ENCODE peak calls at places on chromosomes 4 and X, in six cellular contexts. S is HCT116, K is K562, F is HepG2, C is GM12878, A is H1. N is an unnamed sample.

GRCh38 chr4:80201326-80202151 is 4.2 kb downstream of the PRDM8 start:
- DNase-seq in A (peak; percentile 54), C (no peak), S (no peak), K (no peak), F (no peak), N (no peak)

GRCh38 chr4:113355550-113356371 is 306.3 kb downstream of the ANK2 start:
- DNase-seq in A (no peak), K (peak; percentile 12), F (no peak), S (peak; percentile 93), C (peak; percentile 98), N (no peak)

GRCh38 chrX:77434949-77435348 is 12.2 kb upstream of the FGF16 start:
- DNase-seq in C (no peak), S (no peak), K (no peak), F (no peak), A (no peak), N (no peak)

GRCh38 chr4:183182873-183183725 is 84.0 kb downstream of the WWC2 start:
- DNase-seq in F (peak; percentile 86), K (peak; percentile 85), S (peak; percentile 70), A (peak; percentile 70), C (no peak), N (peak; percentile 90)

GRCh38 chrX:27976284-27976683 is 5.0 kb downstream of the DCAF8L1 start:
- DNase-seq in K (no peak), A (no peak), F (no peak), S (no peak), C (no peak), N (no peak)

GRCh38 chrX:148310402-148311200 is 189.8 kb upstream of the AFF2 start:
- DNase-seq in S (no peak), K (no peak), F (no peak), C (peak; percentile 15), A (no peak), N (no peak)

GRCh38 chrX:41259516-41259915 is 74.4 kb upstream of the DDX3X start:
- DNase-seq in A (no peak), F (peak; percentile 25), S (no peak), C (no peak), K (no peak), N (no peak)

GRCh38 chr4:30429813-30430466 is 290.2 kb upstream of the PCDH7 start:
- DNase-seq in A (no peak), K (no peak), C (no peak), F (no peak), S (peak; percentile 38), N (no peak)

GRCh38 chr4:52795533-52795932 is 44.3 kb upstream of the ERVMER34-1 start:
- DNase-seq in A (no peak), S (no peak), F (no peak), C (no peak), K (no peak), N (no peak)

DNA sequence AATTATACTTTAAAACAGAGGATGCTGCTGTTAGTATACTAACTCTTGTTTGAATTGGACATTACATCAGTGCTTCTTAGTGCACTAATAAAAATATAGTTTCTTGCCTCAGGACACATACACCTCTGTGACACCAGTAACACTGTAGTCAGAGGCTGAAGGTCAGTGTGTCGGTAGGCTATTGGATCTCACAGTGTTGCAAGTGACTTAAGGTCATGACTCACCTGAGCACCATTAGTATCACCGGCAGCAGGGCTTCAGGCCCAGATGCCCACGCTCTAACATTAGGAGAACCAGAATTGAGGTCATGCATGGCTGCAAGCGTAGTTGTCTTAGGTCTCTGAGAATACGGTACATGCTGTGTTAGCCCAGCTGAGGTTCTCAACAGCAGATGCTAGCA is 15.2 kb downstream of the ETDC start:
- DNase-seq in C (no peak), F (peak; percentile 55), S (no peak), K (no peak), A (no peak), N (no peak)
- TF ChIP-seq ZNF274 in C (no peak), F (no peak), S (no peak), K (no peak), A (no peak), N (no peak)

GRCh38 chr4:26953361-26953760 is 92.7 kb downstream of the STIM2 start:
- DNase-seq in S (no peak), A (no peak), F (no peak), K (no peak), C (no peak), N (no peak)

GRCh38 chr4:26952891-26953290 is 92.2 kb downstream of the STIM2 start:
- DNase-seq in A (no peak), F (peak; percentile 7), C (no peak), K (no peak), S (no peak), N (no peak)

GRCh38 chr4:26958925-26959653 is 98.4 kb downstream of the STIM2 start:
- DNase-seq in S (no peak), K (no peak), F (no peak), C (no peak), A (no peak), N (peak; percentile 49)

GRCh38 chr4:26950446-26950845 is 89.8 kb downstream of the STIM2 start:
- DNase-seq in K (no peak), F (no peak), A (no peak), S (no peak), C (no peak), N (no peak)

DNA sequence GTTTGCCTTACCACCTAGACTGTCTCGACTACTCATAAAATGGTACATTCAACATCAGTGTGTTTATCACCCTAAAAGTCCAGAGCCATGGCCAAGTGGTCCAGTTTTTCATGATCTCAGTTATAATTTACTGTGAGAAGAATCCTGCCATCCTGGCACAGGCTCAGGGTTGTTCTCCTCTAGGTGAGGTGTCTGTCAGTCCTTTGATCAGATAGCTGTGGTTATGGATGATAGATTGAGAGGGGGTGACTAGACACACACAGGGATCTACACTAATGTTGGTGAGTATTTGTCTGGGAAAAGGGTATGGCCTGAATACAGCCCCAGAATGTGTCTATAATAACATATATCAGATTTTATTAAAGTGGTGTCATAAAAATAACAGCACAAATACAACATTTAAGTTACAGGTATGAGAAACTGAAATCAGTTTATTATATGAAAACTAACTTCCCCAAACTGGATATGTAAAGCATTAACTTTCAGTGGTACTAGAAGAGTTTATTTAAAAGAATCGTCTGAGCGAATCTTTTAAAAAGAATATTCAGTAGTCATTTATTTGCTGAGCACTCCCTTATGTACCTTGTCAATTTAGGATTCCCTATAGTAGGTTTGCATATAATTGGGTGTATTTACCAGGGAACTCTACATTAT is 93.3 kb downstream of the STIM2 start:
- DNase-seq in A (no peak), S (no peak), F (no peak), K (no peak), C (no peak), N (no peak)
- H3K4me3 ChIP-seq in A (no peak overlapping the region), S (no peak overlapping the region), F (no peak overlapping the region), K (no peak overlapping the region), C (no peak overlapping the region), N (no peak overlapping the region)

GRCh38 chr4:128558896-128559669 is 250.4 kb upstream of the JADE1 start:
- DNase-seq in S (no peak), C (no peak), F (no peak), A (no peak), K (no peak), N (no peak)
- H3K9ac ChIP-seq in S (no peak overlapping the region), C (no peak overlapping the region), F (no peak overlapping the region), A (no peak overlapping the region), K (no peak overlapping the region), N (no peak overlapping the region)

GRCh38 chrX:18422325-18422724 is 3.1 kb upstream of the CDKL5 start:
- DNase-seq in A (no peak), K (no peak), F (no peak), S (no peak), C (no peak), N (no peak)

GRCh38 chrX:18422886-18423285 is 2.5 kb upstream of the CDKL5 start:
- DNase-seq in F (no peak), A (no peak), S (no peak), C (no peak), K (no peak), N (no peak)

GRCh38 chrX:18425199-18426003 is at the start of gene CDKL5:
- DNase-seq in S (peak; percentile 90), A (peak; percentile 90), C (peak; percentile 75), K (peak; percentile 95), F (peak; percentile 92), N (peak; percentile 98)

GRCh38 chrX:18426004-18426320 is 554 bp downstream of the CDKL5 start:
- DNase-seq in K (no peak), C (no peak), S (no peak), A (no peak), F (no peak), N (no peak)

GRCh38 chrX:18424482-18425198 is 768 bp upstream of the CDKL5 start:
- DNase-seq in S (no peak), C (no peak), F (no peak), A (no peak), K (peak; percentile 5), N (no peak)
- TF ChIP-seq ZNF274 in S (no peak), C (no peak), F (no peak), A (no peak), K (no peak), N (no peak)

GRCh38 chrX:71181910-71182799 is 37.5 kb downstream of the NLGN3 start:
- DNase-seq in F (peak; percentile 95), C (peak; percentile 82), A (peak; percentile 69), K (peak; percentile 96), S (peak; percentile 93), N (peak; percentile 95)

GRCh38 chrX:71184803-71185495 is 38.1 kb upstream of the GJB1 start:
- DNase-seq in K (no peak), A (no peak), C (no peak), F (no peak), S (no peak), N (no peak)

GRCh38 chrX:71181558-71181909 is 36.9 kb downstream of the NLGN3 start:
- DNase-seq in A (no peak), S (no peak), C (no peak), K (peak; percentile 40), F (no peak), N (no peak)

GRCh38 chrX:71183341-71183740 is 38.7 kb downstream of the NLGN3 start:
- DNase-seq in A (no peak), K (no peak), S (no peak), C (no peak), F (peak; percentile 78), N (no peak)

DNA sequence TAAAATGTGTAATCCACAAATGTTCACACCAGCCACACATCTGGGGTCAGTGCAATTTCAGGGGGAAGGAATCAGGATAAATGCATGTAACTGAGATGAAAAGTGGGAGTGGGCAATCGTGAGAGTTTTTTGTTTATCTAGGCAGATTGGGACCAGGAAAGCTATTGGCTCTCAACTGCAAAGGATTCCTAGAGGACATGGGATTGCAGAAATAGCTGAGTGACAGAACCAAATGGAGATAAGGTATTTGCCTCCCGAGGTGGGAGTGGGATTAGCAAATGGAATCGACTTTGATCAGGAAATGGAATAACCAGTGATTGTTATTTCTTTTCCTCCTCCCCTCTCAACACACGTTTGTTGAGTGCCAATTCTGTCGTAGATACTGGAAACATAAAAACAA is 38.9 kb upstream of the GJB1 start:
- DNase-seq in S (no peak), A (no peak), F (peak; percentile 71), C (no peak), K (no peak), N (no peak)
- H3K4me3 ChIP-seq in S (no peak overlapping the region), A (no peak overlapping the region), F (peak overlapping the region; percentile 49), C (no peak overlapping the region), K (no peak overlapping the region), N (no peak overlapping the region)

DNA sequence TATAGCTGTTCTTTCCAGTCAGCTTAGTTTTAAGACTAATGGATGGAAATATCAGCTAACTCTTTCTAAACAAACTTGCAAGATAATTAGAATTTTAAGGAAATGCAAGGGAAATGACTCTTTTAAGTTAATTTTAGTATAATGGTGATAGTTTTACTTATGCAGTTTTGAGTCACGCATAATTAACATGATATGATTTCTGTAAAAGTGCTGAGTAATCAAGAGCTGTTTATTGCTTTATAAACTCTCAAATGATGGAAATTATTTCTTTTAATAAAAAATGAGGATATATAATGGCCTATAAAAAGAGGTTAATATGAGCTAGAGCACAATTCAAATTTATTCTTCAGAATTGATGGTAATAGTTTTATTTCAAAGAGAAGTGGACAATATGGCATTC is 385.9 kb downstream of the GLUD2 start:
- DNase-seq in K (no peak), C (no peak), F (no peak), S (no peak), A (no peak), N (no peak)
- H3K9ac ChIP-seq in K (no peak overlapping the region), C (no peak overlapping the region), F (no peak overlapping the region), S (no peak overlapping the region), A (no peak overlapping the region), N (no peak overlapping the region)